ENCODE peak calls at places on chromosomes 11 and 22, in four cellular contexts. I is HepG2, W is K562, N is GM12878. R is an unnamed sample.

GRCh38 chr11:24216488-24216887 is 280.4 kb upstream of the LUZP2 start:
- DNase-seq in I (no peak), W (no peak), N (no peak), R (no peak)

GRCh38 chr22:30694638-30695350 is at the start of gene OSBP2:
- DNase-seq in I (no peak), W (peak; percentile 43), N (no peak), R (no peak)

GRCh38 chr11:33059331-33060007 is 20.1 kb downstream of the TCP11L1 start:
- DNase-seq in I (no peak), W (no peak), N (no peak), R (no peak)

GRCh38 chr11:129864811-129865210 is 30.6 kb downstream of the NFRKB start:
- DNase-seq in I (no peak), W (no peak), N (no peak), R (no peak)

GRCh38 chr11:90476442-90477007 is 253.7 kb upstream of the CHORDC1 start:
- DNase-seq in I (peak; percentile 29), W (no peak), N (peak; percentile 8), R (no peak)

GRCh38 chr11:116122697-116123472 is 618.7 kb upstream of the CADM1 start:
- DNase-seq in I (no peak), W (no peak), N (no peak), R (peak; percentile 23)

GRCh38 chr22:50673231-50674126 is 856 bp downstream of the SHANK3 start:
- DNase-seq in I (no peak), W (peak; percentile 13), N (no peak), R (no peak)

GRCh38 chr11:65649656-65650546 is 12.0 kb downstream of the SIPA1 start:
- DNase-seq in I (no peak), W (no peak), N (no peak), R (no peak)

GRCh38 chr11:119101367-119101758 is 290 bp downstream of the DPAGT1 start:
- DNase-seq in I (peak; percentile 38), W (peak; percentile 58), N (no peak), R (peak; percentile 85)

GRCh38 chr11:16669799-16670415 is 68.5 kb upstream of the C11orf58 start:
- DNase-seq in I (peak; percentile 54), W (no peak), N (no peak), R (no peak)

GRCh38 chr22:48306785-48307570 is 1520.7 kb downstream of the BRD1 start:
- DNase-seq in I (no peak), W (no peak), N (no peak), R (no peak)

GRCh38 chr11:33936745-33937612 is 45.1 kb upstream of the LMO2 start:
- DNase-seq in I (no peak), W (peak; percentile 87), N (no peak), R (no peak)

GRCh38 chr11:116044946-116045345 is 540.7 kb upstream of the CADM1 start:
- DNase-seq in I (no peak), W (no peak), N (no peak), R (no peak)

GRCh38 chr11:87324817-87325489 is 287.2 kb downstream of the TMEM135 start:
- DNase-seq in I (no peak), W (no peak), N (no peak), R (no peak)

GRCh38 chr11:116033931-116034553 is 529.8 kb upstream of the CADM1 start:
- DNase-seq in I (no peak), W (no peak), N (no peak), R (no peak)

GRCh38 chr11:27445625-27446024 is 27.0 kb downstream of the LGR4 start:
- DNase-seq in I (no peak), W (no peak), N (no peak), R (no peak)

GRCh38 chr11:115364892-115365291 is 139.3 kb downstream of the CADM1 start:
- DNase-seq in I (no peak), W (no peak), N (no peak), R (no peak)

GRCh38 chr22:50547231-50547851 is 1.6 kb downstream of the KLHDC7B start:
- DNase-seq in I (no peak), W (no peak), N (no peak), R (no peak)

GRCh38 chr11:280762-281485 is 2.7 kb downstream of the NLRP6 start:
- DNase-seq in I (no peak), W (no peak), N (no peak), R (no peak)

GRCh38 chr22:41479671-41480396 is 10.9 kb downstream of the ACO2 start:
- DNase-seq in I (no peak), W (no peak), N (no peak), R (peak; percentile 61)

GRCh38 chr22:25095869-25096268 is 103.8 kb upstream of the CRYBB3 start:
- DNase-seq in I (no peak), W (no peak), N (no peak), R (no peak)
- TF ChIP-seq ATF2 in I (no peak), W (no peak), N (no peak), R (no peak)

GRCh38 chr11:13102865-13103539 is 93.9 kb downstream of the RASSF10 start:
- DNase-seq in I (no peak), W (peak; percentile 62), N (no peak), R (no peak)

GRCh38 chr11:13104619-13105236 is 95.6 kb downstream of the RASSF10 start:
- DNase-seq in I (peak; percentile 13), W (no peak), N (no peak), R (no peak)

GRCh38 chr11:13102575-13102840 is 93.4 kb downstream of the RASSF10 start:
- DNase-seq in I (no peak), W (no peak), N (no peak), R (no peak)

GRCh38 chr11:13105237-13105844 is 96.2 kb downstream of the RASSF10 start:
- DNase-seq in I (no peak), W (peak; percentile 78), N (no peak), R (no peak)

DNA sequence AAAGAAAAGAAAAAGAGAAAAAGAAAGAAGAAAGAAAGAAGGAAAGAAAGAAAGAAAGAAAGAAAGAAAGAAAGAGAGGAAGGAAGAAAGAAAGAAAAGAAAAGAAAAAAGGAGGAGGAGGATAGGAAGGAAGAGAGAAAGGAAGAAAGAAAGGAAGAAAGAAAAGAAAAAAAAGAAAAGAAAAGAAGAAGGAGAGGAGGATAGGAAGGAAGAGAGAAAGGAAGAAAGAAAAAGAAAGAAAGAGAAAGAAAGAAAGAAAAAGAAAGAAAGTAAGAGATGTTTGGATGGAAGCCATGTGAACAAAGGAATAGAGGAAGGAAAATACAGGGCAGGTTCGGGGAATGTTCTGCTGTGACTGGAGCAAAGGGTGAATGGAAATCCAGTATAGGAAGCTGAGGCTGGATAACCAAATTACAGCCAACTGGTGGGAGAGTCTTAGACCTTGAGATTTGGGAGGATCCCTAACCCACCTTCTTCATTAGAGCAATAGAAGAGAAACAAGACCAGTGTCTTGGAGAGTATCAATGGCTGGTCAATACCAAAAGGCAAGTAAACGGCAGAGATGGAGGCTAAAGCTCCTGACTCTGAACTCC is 94.9 kb downstream of the RASSF10 start:
- DNase-seq in I (no peak), W (no peak), N (no peak), R (no peak)
- TF ChIP-seq HDAC6 in I (no peak), W (no peak), N (no peak), R (no peak)

DNA sequence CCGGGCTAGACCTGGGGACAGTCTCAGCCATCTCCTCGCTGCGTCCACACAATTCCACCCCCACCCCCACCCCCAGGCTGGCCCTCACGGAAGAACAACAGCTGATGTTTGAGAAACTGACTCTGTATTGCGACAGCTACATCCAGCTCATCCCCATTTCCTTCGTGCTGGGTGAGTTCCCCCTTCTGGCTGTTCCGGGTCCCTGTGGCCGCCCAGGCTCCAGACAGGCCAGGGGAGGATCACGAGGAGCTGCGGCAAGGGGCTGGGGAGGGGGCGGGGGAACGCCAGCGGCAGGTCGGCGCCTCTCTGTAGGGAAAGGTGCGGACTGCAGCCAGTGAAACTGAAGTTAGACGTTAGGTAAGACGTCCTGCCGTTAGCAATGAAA is 4.9 kb downstream of the BEST1 start:
- DNase-seq in I (peak; percentile 59), W (peak; percentile 40), N (no peak), R (no peak)
- TF ChIP-seq ATF2 in I (no peak), W (no peak), N (no peak), R (no peak)

DNA sequence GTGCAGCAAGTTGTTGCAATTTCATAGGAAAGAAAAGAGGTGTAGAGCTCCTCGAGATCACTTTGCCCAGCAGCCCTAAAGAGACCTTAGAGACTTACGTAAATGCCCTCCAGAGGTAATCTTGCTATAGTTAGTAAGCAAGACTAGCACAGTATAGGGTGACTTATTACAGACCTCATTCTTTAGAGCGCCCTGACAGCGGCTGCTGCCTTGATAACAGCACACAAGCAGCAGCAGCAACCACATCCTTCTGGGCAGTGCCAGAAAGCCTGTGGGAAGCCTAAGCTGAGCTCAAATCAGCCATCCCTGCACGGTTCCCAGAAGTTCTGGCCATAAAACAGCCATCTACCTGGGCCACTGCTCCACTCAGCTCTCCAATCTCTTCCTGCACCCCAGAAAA is 22.6 kb upstream of the OR56B1 start:
- DNase-seq in I (no peak), W (no peak), N (no peak), R (no peak)
- TF ChIP-seq HDAC6 in I (no peak), W (no peak), N (no peak), R (no peak)

GRCh38 chr11:121886005-121886739 is 229.8 kb downstream of the BLID start:
- DNase-seq in I (no peak), W (no peak), N (no peak), R (no peak)
- TF ChIP-seq ATF2 in I (no peak), W (no peak), N (no peak), R (no peak)

GRCh38 chr22:46061124-46061410 is 84.1 kb upstream of the WNT7B start:
- DNase-seq in I (no peak), W (no peak), N (no peak), R (no peak)

GRCh38 chr22:46057206-46057605 is 80.2 kb upstream of the WNT7B start:
- DNase-seq in I (no peak), W (no peak), N (no peak), R (no peak)

GRCh38 chr22:46060292-46061123 is 83.5 kb upstream of the WNT7B start:
- DNase-seq in I (no peak), W (no peak), N (no peak), R (no peak)

GRCh38 chr22:46057762-46058420 is 80.9 kb upstream of the WNT7B start:
- DNase-seq in I (no peak), W (no peak), N (peak; percentile 56), R (no peak)

GRCh38 chr22:46058591-46059519 is 81.9 kb upstream of the WNT7B start:
- DNase-seq in I (no peak), W (no peak), N (no peak), R (no peak)
- TF ChIP-seq HDAC6 in I (no peak), W (no peak), N (no peak), R (no peak)